ENCODE peak calls at places on chromosome 4, in seven cellular contexts. G is lower leg skin, E is mucosa of descending colon, Z is endodermal cell, K is sigmoid colon, B is fibroblast of villous mesenchyme, S is A673. O is an unnamed sample.

GRCh38 chr4:108492816-108493595 is 127.4 kb upstream of the RPL34 start:
- DNase-seq in S (peak), Z (peak), G (no peak), E (peak), B (peak), K (no peak), O (no peak)

GRCh38 chr4:119647558-119647957 is 19.0 kb upstream of the PDE5A start:
- DNase-seq in B (no peak), S (no peak), E (no peak), K (no peak), Z (no peak), G (no peak), O (no peak)

GRCh38 chr4:38759077-38759789 is 23.6 kb downstream of the TLR10 start:
- DNase-seq in E (peak), G (peak), S (peak), B (peak), Z (peak), K (peak), O (no peak)

GRCh38 chr4:43316813-43317212 is 424.3 kb downstream of the GRXCR1 start:
- DNase-seq in B (no peak), K (no peak), Z (no peak), E (no peak), G (no peak), S (no peak), O (no peak)

GRCh38 chr4:16227462-16227868 is 1.2 kb upstream of the TAPT1 start:
- DNase-seq in G (peak), S (peak), K (peak), B (peak), Z (peak), E (peak), O (no peak)

GRCh38 chr4:168605411-168605810 is 108.6 kb downstream of the PALLD start:
- DNase-seq in E (no peak), Z (no peak), K (no peak), B (peak), S (no peak), G (no peak), O (no peak)

GRCh38 chr4:2433609-2434350 is 15.0 kb downstream of the CFAP99 start:
- DNase-seq in K (no peak), B (no peak), G (no peak), E (no peak), Z (peak), S (no peak), O (no peak)

GRCh38 chr4:1027916-1028240 is 16.5 kb downstream of the FGFRL1 start:
- DNase-seq in G (no peak), B (no peak), K (no peak), S (no peak), E (no peak), Z (no peak), O (no peak)

GRCh38 chr4:148425327-148426110 is 16.7 kb downstream of the NR3C2 start:
- DNase-seq in G (no peak), K (no peak), Z (no peak), S (no peak), B (no peak), E (no peak), O (no peak)

GRCh38 chr4:73869130-73870055 is at the start of gene CXCL1:
- DNase-seq in E (peak), Z (peak), G (no peak), K (peak), B (no peak), S (no peak), O (no peak)

GRCh38 chr4:125750827-125751466 is 436.2 kb downstream of the FAT4 start:
- DNase-seq in Z (peak), G (no peak), K (no peak), S (peak), E (no peak), B (peak), O (no peak)

GRCh38 chr4:101141230-101141629 is 206.1 kb downstream of the PPP3CA start:
- DNase-seq in G (no peak), E (no peak), K (no peak), B (no peak), S (no peak), Z (no peak), O (no peak)

GRCh38 chr4:101141855-101142254 is 205.5 kb downstream of the PPP3CA start:
- DNase-seq in G (no peak), B (no peak), K (no peak), S (peak), E (no peak), Z (no peak), O (no peak)

GRCh38 chr4:101145081-101145480 is 202.2 kb downstream of the PPP3CA start:
- DNase-seq in S (no peak), B (peak), K (no peak), Z (no peak), E (no peak), G (no peak), O (no peak)

GRCh38 chr4:101140228-101140627 is 207.1 kb downstream of the PPP3CA start:
- DNase-seq in S (peak), K (no peak), Z (no peak), E (no peak), B (no peak), G (no peak), O (no peak)

DNA sequence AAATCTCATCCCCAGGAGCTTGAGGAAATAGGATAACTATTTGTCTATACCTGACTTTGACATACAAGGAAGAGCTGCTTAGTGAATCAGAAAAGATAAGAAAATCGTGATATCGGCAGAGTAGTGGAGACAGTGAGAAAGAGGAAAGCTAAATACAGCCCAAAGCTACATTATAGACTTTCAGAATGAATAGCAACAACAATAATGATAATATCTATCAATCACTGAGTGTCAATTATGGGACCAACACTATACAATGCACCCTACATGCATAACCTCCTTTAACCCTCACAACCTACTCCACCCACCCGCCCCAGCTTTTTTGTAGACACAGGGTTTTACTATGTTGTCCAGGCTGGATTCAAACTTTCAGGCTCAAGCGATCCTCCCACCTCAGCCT is 205.1 kb downstream of the PPP3CA start:
- DNase-seq in Z (no peak), S (no peak), G (no peak), B (no peak), K (no peak), E (no peak), O (no peak)
- H3K4me3 ChIP-seq in Z (no peak), S (no peak), G (no peak), B (no peak), K (no peak), E (no peak), O (no peak)

GRCh38 chr4:93788712-93789111 is 39.8 kb upstream of the ATOH1 start:
- DNase-seq in G (no peak), E (no peak), B (peak), Z (no peak), S (peak), K (no peak), O (no peak)
- TF ChIP-seq CTCF in G (no peak), E (no peak), B (peak), Z (peak), S (peak), K (no peak), O (no peak)

DNA sequence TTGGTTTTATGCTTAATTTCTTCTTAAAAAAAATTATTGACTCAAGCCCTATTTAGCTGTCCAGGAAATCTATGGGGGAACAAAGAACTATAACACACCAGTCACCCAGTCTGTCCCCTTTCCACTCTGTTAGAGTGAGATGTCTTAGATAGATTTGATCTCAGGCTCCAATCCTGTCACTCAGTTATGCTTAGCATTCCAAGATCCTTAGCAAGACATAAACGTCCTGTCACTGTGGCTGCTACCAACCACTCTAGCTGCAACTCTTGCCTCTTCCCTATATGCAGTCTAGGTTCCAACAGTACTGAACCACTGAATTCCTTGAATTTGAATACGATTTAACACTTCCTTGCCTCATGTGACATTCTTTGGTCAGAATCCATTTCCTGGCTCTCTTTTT is 241.9 kb upstream of the NWD2 start:
- DNase-seq in B (no peak), Z (no peak), E (no peak), S (no peak), G (no peak), K (no peak), O (no peak)
- H3K4me3 ChIP-seq in B (no peak), Z (no peak), E (no peak), S (no peak), G (no peak), K (no peak), O (no peak)

GRCh38 chr4:10169839-10170387 is 53.3 kb upstream of the WDR1 start:
- DNase-seq in Z (no peak), K (no peak), S (no peak), G (no peak), E (no peak), B (no peak), O (no peak)
- TF ChIP-seq CTCF in Z (peak), K (no peak), S (no peak), G (no peak), E (no peak), B (no peak), O (no peak)

GRCh38 chr4:91198951-91199350 is 1071.8 kb downstream of the CCSER1 start:
- DNase-seq in S (no peak), E (no peak), G (no peak), K (no peak), Z (no peak), B (peak), O (no peak)
- H3K4me3 ChIP-seq in S (no peak), E (no peak), G (no peak), K (peak), Z (no peak), B (no peak), O (no peak)

DNA sequence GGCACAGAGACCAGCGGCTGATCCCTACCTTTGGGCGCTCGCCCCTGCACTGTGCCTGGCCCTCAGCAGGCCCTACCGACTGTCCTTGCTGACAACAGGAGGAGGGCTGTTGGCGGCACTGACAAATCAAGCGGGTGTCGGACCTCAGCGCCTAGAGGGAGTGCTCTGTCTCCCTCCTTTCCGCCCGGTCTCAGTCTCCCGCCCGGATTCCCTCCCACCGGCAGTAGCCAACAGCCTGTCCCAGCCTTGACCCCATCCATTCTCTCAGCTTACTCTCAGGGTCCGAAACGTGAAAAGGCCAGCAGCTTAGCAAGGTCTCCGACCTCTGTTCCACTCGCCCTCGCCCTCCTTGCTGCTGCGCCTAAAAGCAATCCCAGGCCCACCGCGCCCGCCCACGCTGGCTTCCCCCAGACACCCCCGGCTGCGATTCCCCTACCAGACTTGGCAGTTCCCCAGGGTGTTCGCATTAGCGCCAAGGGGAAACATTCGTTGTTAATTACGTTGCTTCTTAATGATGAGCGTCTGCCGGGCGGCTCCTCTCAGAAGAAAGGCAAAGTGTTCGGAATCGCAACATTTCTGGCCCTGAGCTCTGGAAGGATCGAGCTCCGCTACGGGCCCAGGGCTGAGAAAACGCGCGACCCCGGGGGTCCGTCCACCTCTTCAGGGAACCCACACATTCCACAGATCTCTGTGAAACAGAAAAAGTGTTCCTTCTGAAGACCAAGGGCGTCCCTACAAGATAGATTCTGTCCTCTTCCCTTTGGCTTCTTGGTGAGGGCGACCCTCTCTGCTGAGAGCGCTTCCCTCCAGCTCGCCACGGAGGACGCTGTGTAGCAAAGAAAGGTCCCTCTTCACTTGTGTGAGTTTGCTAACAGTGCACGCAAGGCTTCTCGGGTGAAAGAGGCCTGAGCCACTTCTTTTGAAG is 96.1 kb downstream of the SOWAHB start:
- DNase-seq in G (no peak), B (peak), E (no peak), S (peak), Z (peak), K (no peak), O (no peak)
- TF ChIP-seq CTCF in G (no peak), B (no peak), E (no peak), S (no peak), Z (peak), K (no peak), O (no peak)

O was measured in thoracic aorta.